ENCODE peak calls at places on chromosomes 16 and 17, in four cellular contexts. I is GM12865, D is H9, R is GM12878. F is an unnamed sample.
A peak's percentile ranks its signal among the peaks of the same experiment; 100 is the strongest.

GRCh38 chr17:78896091-78896833 is 6.7 kb downstream of the CEP295NL start:
- DNase-seq in D (no peak), I (no peak), R (no peak), F (no peak)

GRCh38 chr17:17628388-17629008 is 37.0 kb upstream of the PEMT start:
- DNase-seq in I (peak; percentile 56), R (peak; percentile 15), D (no peak), F (no peak)

GRCh38 chr17:17877548-17878358 is 41.0 kb upstream of the SREBF1 start:
- DNase-seq in D (peak; percentile 75), R (no peak), I (no peak), F (no peak)

GRCh38 chr17:14310101-14310500 is 9.2 kb downstream of the HS3ST3B1 start:
- DNase-seq in D (peak; percentile 68), I (no peak), R (no peak), F (no peak)

GRCh38 chr17:2400877-2401425 is at the start of gene MNT:
- DNase-seq in R (no peak), I (peak; percentile 98), D (peak; percentile 98), F (peak; percentile 90)

GRCh38 chr16:26993988-26994387 is 72.7 kb upstream of the C16orf82 start:
- DNase-seq in R (no peak), I (no peak), D (no peak), F (no peak)

GRCh38 chr17:6853764-6854442 is 22.4 kb upstream of the TEKT1 start:
- DNase-seq in I (no peak), R (no peak), D (peak; percentile 91), F (no peak)

GRCh38 chr17:76149214-76149613 is 8.2 kb upstream of the FOXJ1 start:
- DNase-seq in I (no peak), D (no peak), R (no peak), F (no peak)

GRCh38 chr16:20768121-20768520 is 4.3 kb downstream of the ACSM3 start:
- DNase-seq in R (no peak), I (no peak), D (no peak), F (no peak)

GRCh38 chr17:15882058-15882720 is 62.7 kb upstream of the ADORA2B start:
- DNase-seq in I (no peak), D (peak; percentile 85), R (no peak), F (no peak)
- TF ChIP-seq CTCF in I (no peak), D (peak; percentile 68), R (no peak), F (peak; percentile 36)

GRCh38 chr17:50079334-50080095 is 15.6 kb upstream of the PDK2 start:
- DNase-seq in D (peak; percentile 86), R (no peak), I (peak; percentile 68), F (no peak)
- TF ChIP-seq CTCF in D (peak; percentile 91), R (peak; percentile 42), I (peak; percentile 88), F (peak; percentile 27)

GRCh38 chr16:67361038-67361437 is 32.3 kb downstream of the TPPP3 start:
- DNase-seq in I (no peak), D (no peak), R (no peak), F (no peak)

GRCh38 chr16:67356372-67356771 is 29.8 kb downstream of the LRRC36 start:
- DNase-seq in R (no peak), I (no peak), D (no peak), F (no peak)

DNA sequence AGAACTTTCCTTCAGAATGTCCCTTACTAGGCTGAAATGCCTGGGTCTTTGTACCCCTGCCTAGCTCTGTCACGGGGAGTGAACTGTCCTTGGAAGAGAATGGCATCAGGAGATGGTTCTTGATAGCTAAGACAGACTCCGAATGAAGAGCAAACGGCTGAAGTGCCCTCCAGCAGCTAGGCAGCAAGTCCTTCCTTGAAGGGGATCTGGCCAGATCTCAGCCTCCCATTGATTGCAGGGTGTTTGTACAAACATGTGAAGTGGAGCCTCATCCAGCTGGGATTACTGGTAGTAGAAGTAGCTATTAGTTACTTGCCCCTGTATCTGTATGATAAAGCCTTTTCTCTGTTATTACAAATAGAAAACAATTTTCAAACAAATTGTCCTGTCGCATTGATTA is 30.9 kb downstream of the LRRC36 start:
- DNase-seq in R (no peak), D (no peak), I (no peak), F (no peak)
- TF ChIP-seq CTCF in R (no peak), D (no peak), I (no peak), F (no peak)

GRCh38 chr16:51161440-51162195 is 10.5 kb upstream of the SALL1 start:
- DNase-seq in I (no peak), R (no peak), D (no peak), F (no peak)
- TF ChIP-seq CTCF in I (no peak), R (no peak), D (no peak), F (no peak)